ENCODE peak calls at places on chromosomes 5 and 9, in four cellular contexts. One of them, this sample, is unnamed.

GRCh38 chr5:17219006-17219422 is 1.6 kb downstream of the BASP1 start:
- DNase-seq in mesenchymal stem cell: peak
- DNase-seq in IMR-90: no peak
- DNase-seq in H1: peak
- DNase-seq in this sample: peak

GRCh38 chr5:176886336-176887251 is 12.6 kb downstream of the HK3 start:
- DNase-seq in H1: no peak
- DNase-seq in IMR-90: no peak
- DNase-seq in mesenchymal stem cell: no peak
- DNase-seq in this sample: no peak

GRCh38 chr9:94900222-94901018 is 173.9 kb downstream of the AOPEP start:
- DNase-seq in mesenchymal stem cell: peak
- DNase-seq in H1: peak
- DNase-seq in IMR-90: peak
- DNase-seq in this sample: no peak

GRCh38 chr5:6319116-6319515 is 59.2 kb downstream of the MED10 start:
- DNase-seq in IMR-90: no peak
- DNase-seq in mesenchymal stem cell: no peak
- DNase-seq in H1: no peak
- DNase-seq in this sample: no peak

GRCh38 chr5:112703866-112704820 is 33.5 kb upstream of the APC start:
- DNase-seq in IMR-90: peak
- DNase-seq in H1: no peak
- DNase-seq in mesenchymal stem cell: peak
- DNase-seq in this sample: no peak

GRCh38 chr5:132445930-132446329 is 44.6 kb downstream of the IRF1 start:
- DNase-seq in mesenchymal stem cell: no peak
- DNase-seq in IMR-90: no peak
- DNase-seq in H1: no peak
- DNase-seq in this sample: no peak

GRCh38 chr5:170552486-170553122 is 48.8 kb downstream of the KCNIP1 start:
- DNase-seq in IMR-90: peak
- DNase-seq in H1: no peak
- DNase-seq in mesenchymal stem cell: peak
- DNase-seq in this sample: peak

GRCh38 chr5:64690104-64690416 is 243 bp upstream of the SHISAL2B start:
- DNase-seq in IMR-90: no peak
- DNase-seq in mesenchymal stem cell: no peak
- DNase-seq in H1: no peak
- DNase-seq in this sample: no peak

GRCh38 chr9:124218438-124219289 is 39.1 kb upstream of the NEK6 start:
- DNase-seq in IMR-90: peak
- DNase-seq in mesenchymal stem cell: peak
- DNase-seq in H1: no peak
- DNase-seq in this sample: no peak

GRCh38 chr5:134125195-134126015 is 10.9 kb downstream of the TCF7 start:
- DNase-seq in H1: no peak
- DNase-seq in IMR-90: peak
- DNase-seq in mesenchymal stem cell: no peak
- DNase-seq in this sample: no peak

GRCh38 chr5:148565148-148565547 is 89.2 kb downstream of the HTR4 start:
- DNase-seq in IMR-90: no peak
- DNase-seq in mesenchymal stem cell: no peak
- DNase-seq in H1: no peak
- DNase-seq in this sample: no peak

GRCh38 chr5:116626272-116626723 is 51.7 kb upstream of the SEMA6A start:
- DNase-seq in IMR-90: peak
- DNase-seq in H1: no peak
- DNase-seq in mesenchymal stem cell: peak
- DNase-seq in this sample: no peak

GRCh38 chr9:126150411-126151030 is 176.1 kb upstream of the MVB12B start:
- DNase-seq in H1: peak
- DNase-seq in mesenchymal stem cell: no peak
- DNase-seq in IMR-90: no peak
- DNase-seq in this sample: no peak

GRCh38 chr5:28788954-28789353 is 1750.6 kb upstream of the CDH9 start:
- DNase-seq in H1: no peak
- DNase-seq in IMR-90: no peak
- DNase-seq in mesenchymal stem cell: no peak
- DNase-seq in this sample: no peak

GRCh38 chr5:177496111-177497010 is 1.0 kb downstream of the PDLIM7 start:
- DNase-seq in mesenchymal stem cell: peak
- DNase-seq in H1: peak
- DNase-seq in IMR-90: peak
- DNase-seq in this sample: peak

GRCh38 chr5:177967221-177967887 is 28.7 kb downstream of the PROP1 start:
- DNase-seq in H1: no peak
- DNase-seq in IMR-90: no peak
- DNase-seq in mesenchymal stem cell: no peak
- DNase-seq in this sample: no peak

GRCh38 chr9:38713426-38713825 is 6.5 kb downstream of the FAM240B start:
- DNase-seq in H1: no peak
- DNase-seq in IMR-90: peak
- DNase-seq in mesenchymal stem cell: peak
- DNase-seq in this sample: no peak

GRCh38 chr9:128026255-128027165 is 40.6 kb downstream of the NAIF1 start:
- DNase-seq in IMR-90: no peak
- DNase-seq in H1: no peak
- DNase-seq in mesenchymal stem cell: peak
- DNase-seq in this sample: no peak

GRCh38 chr9:127181315-127181580 is 58.8 kb upstream of the ANGPTL2 start:
- DNase-seq in IMR-90: no peak
- DNase-seq in H1: no peak
- DNase-seq in mesenchymal stem cell: no peak
- DNase-seq in this sample: no peak

GRCh38 chr5:149383399-149383798 is 4.3 kb upstream of the IL17B start:
- DNase-seq in IMR-90: no peak
- DNase-seq in mesenchymal stem cell: peak
- DNase-seq in H1: no peak
- DNase-seq in this sample: no peak

GRCh38 chr9:89879711-89880110 is 274.9 kb downstream of the GADD45G start:
- DNase-seq in IMR-90: no peak
- DNase-seq in mesenchymal stem cell: no peak
- DNase-seq in H1: peak
- DNase-seq in this sample: no peak

GRCh38 chr9:123174887-123175518 is 93.4 kb downstream of the STRBP start:
- DNase-seq in IMR-90: no peak
- DNase-seq in mesenchymal stem cell: no peak
- DNase-seq in H1: no peak
- DNase-seq in this sample: no peak

GRCh38 chr5:75078035-75078434 is 25.7 kb upstream of the GCNT4 start:
- DNase-seq in H1: no peak
- DNase-seq in IMR-90: no peak
- DNase-seq in mesenchymal stem cell: no peak
- DNase-seq in this sample: no peak

GRCh38 chr9:136705564-136705963 is 6.8 kb upstream of the DIPK1B start:
- DNase-seq in mesenchymal stem cell: no peak
- DNase-seq in H1: no peak
- DNase-seq in IMR-90: peak
- DNase-seq in this sample: no peak

GRCh38 chr5:159481751-159482150 is 151.5 kb upstream of the IL12B start:
- DNase-seq in IMR-90: no peak
- DNase-seq in mesenchymal stem cell: no peak
- DNase-seq in H1: no peak
- DNase-seq in this sample: no peak

GRCh38 chr5:177431317-177432142 is 5.1 kb downstream of the GRK6 start:
- DNase-seq in H1: no peak
- DNase-seq in mesenchymal stem cell: no peak
- DNase-seq in IMR-90: no peak
- DNase-seq in this sample: no peak

GRCh38 chr5:176611435-176611834 is 1.5 kb upstream of the GPRIN1 start:
- DNase-seq in mesenchymal stem cell: peak
- DNase-seq in H1: peak
- DNase-seq in IMR-90: peak
- DNase-seq in this sample: peak

GRCh38 chr5:123571927-123572326 is 60.0 kb downstream of the CSNK1G3 start:
- DNase-seq in H1: no peak
- DNase-seq in IMR-90: no peak
- DNase-seq in mesenchymal stem cell: no peak
- DNase-seq in this sample: no peak

GRCh38 chr9:35749515-35750255 is 598 bp downstream of the RGP1 start:
- DNase-seq in mesenchymal stem cell: peak
- DNase-seq in IMR-90: no peak
- DNase-seq in H1: no peak
- DNase-seq in this sample: no peak

GRCh38 chr5:76376141-76376900 is 26.8 kb upstream of the IQGAP2 start:
- DNase-seq in H1: no peak
- DNase-seq in mesenchymal stem cell: peak
- DNase-seq in IMR-90: peak
- DNase-seq in this sample: no peak

GRCh38 chr9:36854751-36855150 is 179.3 kb downstream of the PAX5 start:
- DNase-seq in IMR-90: no peak
- DNase-seq in mesenchymal stem cell: no peak
- DNase-seq in H1: no peak
- DNase-seq in this sample: no peak

GRCh38 chr5:76714771-76715483 is 999 bp upstream of the F2R start:
- DNase-seq in H1: peak
- DNase-seq in mesenchymal stem cell: no peak
- DNase-seq in IMR-90: no peak
- DNase-seq in this sample: no peak

GRCh38 chr9:20640331-20641187 is 18.3 kb upstream of the MLLT3 start:
- DNase-seq in H1: no peak
- DNase-seq in IMR-90: peak
- DNase-seq in mesenchymal stem cell: no peak
- DNase-seq in this sample: no peak

GRCh38 chr9:14661421-14662059 is 31.7 kb downstream of the ZDHHC21 start:
- DNase-seq in H1: no peak
- DNase-seq in IMR-90: peak
- DNase-seq in mesenchymal stem cell: peak
- DNase-seq in this sample: no peak

GRCh38 chr9:14315754-14316573 is 2.0 kb upstream of the NFIB start:
- DNase-seq in H1: peak
- DNase-seq in mesenchymal stem cell: peak
- DNase-seq in IMR-90: no peak
- DNase-seq in this sample: peak

GRCh38 chr9:116933251-116933650 is 246.1 kb downstream of the TRIM32 start:
- DNase-seq in H1: no peak
- DNase-seq in IMR-90: no peak
- DNase-seq in mesenchymal stem cell: no peak
- DNase-seq in this sample: no peak

GRCh38 chr5:38935437-38935836 is 89.6 kb downstream of the OSMR start:
- DNase-seq in mesenchymal stem cell: no peak
- DNase-seq in H1: no peak
- DNase-seq in IMR-90: no peak
- DNase-seq in this sample: no peak

DNA sequence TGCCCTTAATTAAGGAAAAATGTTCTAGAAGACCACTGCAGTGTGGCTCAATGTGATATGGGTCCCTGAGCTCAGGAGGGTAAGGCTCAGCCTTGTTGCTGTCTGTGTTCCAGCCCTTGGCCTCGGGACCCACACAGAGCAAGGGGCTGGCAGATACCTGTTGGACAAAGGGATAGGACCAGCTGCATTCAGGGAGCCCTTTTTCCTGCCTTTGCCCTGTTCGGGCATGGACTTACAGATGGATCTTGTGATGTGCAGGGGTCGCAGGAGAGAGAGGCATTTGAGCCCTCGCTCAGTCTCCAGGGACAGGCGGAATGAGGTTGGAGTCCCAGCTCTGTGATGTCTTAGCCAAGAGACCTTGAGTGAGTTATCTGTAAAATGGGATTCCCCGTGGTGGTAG is 12.1 kb upstream of the BOD1 start:
- DNase-seq in H1: no peak
- DNase-seq in IMR-90: no peak
- DNase-seq in mesenchymal stem cell: no peak
- DNase-seq in this sample: no peak
- H3K14ac ChIP-seq in H1: no peak
- H3K14ac ChIP-seq in IMR-90: no peak
- H3K14ac ChIP-seq in mesenchymal stem cell: no peak
- H3K14ac ChIP-seq in this sample: no peak

GRCh38 chr9:79880626-79881025 is 308.9 kb downstream of the TLE4 start:
- DNase-seq in IMR-90: no peak
- DNase-seq in H1: no peak
- DNase-seq in mesenchymal stem cell: no peak
- DNase-seq in this sample: no peak
- H3K4me3 ChIP-seq in IMR-90: no peak
- H3K4me3 ChIP-seq in H1: no peak
- H3K4me3 ChIP-seq in mesenchymal stem cell: no peak
- H3K4me3 ChIP-seq in this sample: no peak

DNA sequence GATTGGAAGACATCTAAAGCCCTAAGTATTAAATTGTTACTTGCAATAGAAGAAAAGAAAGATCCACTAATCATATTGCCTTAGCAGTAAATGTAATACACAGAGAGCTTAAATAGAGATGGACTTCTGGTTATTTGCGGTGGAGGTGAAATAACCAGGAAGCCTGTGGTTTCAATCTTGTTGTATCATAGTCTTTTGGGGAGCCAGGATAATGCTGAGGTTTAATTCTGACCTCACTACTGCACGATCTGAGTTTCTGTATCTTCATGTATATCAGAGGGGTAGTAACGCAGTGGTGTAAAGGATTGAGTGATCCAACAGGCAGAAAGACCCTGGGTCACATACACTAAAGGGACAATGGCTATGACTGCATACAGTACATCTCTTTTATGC is 71.7 kb downstream of the ANKRD55 start:
- DNase-seq in H1: no peak
- DNase-seq in mesenchymal stem cell: no peak
- DNase-seq in IMR-90: no peak
- DNase-seq in this sample: no peak
- H3K14ac ChIP-seq in H1: no peak
- H3K14ac ChIP-seq in mesenchymal stem cell: no peak
- H3K14ac ChIP-seq in IMR-90: no peak
- H3K14ac ChIP-seq in this sample: no peak

GRCh38 chr5:52269853-52270252 is 517.9 kb upstream of the ITGA1 start:
- DNase-seq in IMR-90: no peak
- DNase-seq in H1: no peak
- DNase-seq in mesenchymal stem cell: peak
- DNase-seq in this sample: no peak

DNA sequence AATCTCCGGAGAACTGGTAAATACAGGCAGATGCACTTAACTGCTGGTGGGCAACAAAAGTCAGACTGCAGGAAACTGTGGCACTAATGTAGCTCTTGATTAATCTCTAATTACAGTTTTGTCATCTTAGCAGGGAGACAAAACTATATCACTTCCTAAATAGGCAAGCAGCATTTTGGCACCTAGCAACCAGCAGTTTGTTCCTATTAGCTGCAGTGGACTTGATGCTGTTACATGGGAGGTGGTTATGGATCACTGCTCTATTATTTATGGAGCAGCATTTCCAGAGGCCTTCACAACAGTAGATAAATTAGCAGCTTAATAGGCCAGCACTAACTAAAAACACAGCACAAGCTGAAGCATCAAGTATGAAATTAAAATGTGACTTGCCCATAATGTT is 518.3 kb upstream of the ITGA1 start:
- DNase-seq in mesenchymal stem cell: no peak
- DNase-seq in IMR-90: no peak
- DNase-seq in H1: no peak
- DNase-seq in this sample: no peak
- H3K4me3 ChIP-seq in mesenchymal stem cell: no peak
- H3K4me3 ChIP-seq in IMR-90: no peak
- H3K4me3 ChIP-seq in H1: no peak
- H3K4me3 ChIP-seq in this sample: no peak